ENCODE peak calls at places on chromosome 2, in ten cellular contexts. One of them, this sample, is unnamed.

GRCh38 chr2:215503381-215503780 is 67.5 kb upstream of the FN1 start:
- DNase-seq in CD8-positive, alpha-beta memory T cell: no peak
- DNase-seq in AG08396: no peak
- DNase-seq in lower leg skin: no peak
- DNase-seq in T-cell: no peak
- DNase-seq in GM18507: no peak
- DNase-seq in effector memory CD8-positive, alpha-beta T cell: no peak
- DNase-seq in naive B cell: no peak
- DNase-seq in fibroblast of gingiva: peak; percentile 34
- DNase-seq in fibroblast of the conjunctiva: no peak
- DNase-seq in this sample: no peak

GRCh38 chr2:224222320-224222719 is 179.6 kb downstream of the FAM124B start:
- DNase-seq in CD8-positive, alpha-beta memory T cell: no peak
- DNase-seq in AG08396: no peak
- DNase-seq in lower leg skin: no peak
- DNase-seq in T-cell: no peak
- DNase-seq in GM18507: no peak
- DNase-seq in effector memory CD8-positive, alpha-beta T cell: no peak
- DNase-seq in naive B cell: no peak
- DNase-seq in fibroblast of gingiva: peak; percentile 47
- DNase-seq in fibroblast of the conjunctiva: no peak
- DNase-seq in this sample: no peak

GRCh38 chr2:53907582-53907981 is 47.8 kb upstream of the GPR75 start:
- DNase-seq in CD8-positive, alpha-beta memory T cell: no peak
- DNase-seq in AG08396: no peak
- DNase-seq in lower leg skin: no peak
- DNase-seq in T-cell: no peak
- DNase-seq in GM18507: no peak
- DNase-seq in effector memory CD8-positive, alpha-beta T cell: no peak
- DNase-seq in naive B cell: no peak
- DNase-seq in fibroblast of gingiva: no peak
- DNase-seq in fibroblast of the conjunctiva: no peak
- DNase-seq in this sample: no peak

GRCh38 chr2:236614566-236614965 is 44.9 kb downstream of the ACKR3 start:
- DNase-seq in CD8-positive, alpha-beta memory T cell: no peak
- DNase-seq in AG08396: no peak
- DNase-seq in lower leg skin: no peak
- DNase-seq in T-cell: no peak
- DNase-seq in GM18507: no peak
- DNase-seq in effector memory CD8-positive, alpha-beta T cell: no peak
- DNase-seq in naive B cell: no peak
- DNase-seq in fibroblast of gingiva: no peak
- DNase-seq in fibroblast of the conjunctiva: no peak
- DNase-seq in this sample: no peak

GRCh38 chr2:127569274-127570065 is 34.0 kb downstream of the MYO7B start:
- DNase-seq in CD8-positive, alpha-beta memory T cell: no peak
- DNase-seq in AG08396: peak; percentile 73
- DNase-seq in lower leg skin: peak; percentile 79
- DNase-seq in T-cell: no peak
- DNase-seq in GM18507: no peak
- DNase-seq in effector memory CD8-positive, alpha-beta T cell: no peak
- DNase-seq in naive B cell: no peak
- DNase-seq in fibroblast of gingiva: peak; percentile 83
- DNase-seq in fibroblast of the conjunctiva: peak; percentile 64
- DNase-seq in this sample: no peak

GRCh38 chr2:36482576-36483214 is 115.3 kb downstream of the FEZ2 start:
- DNase-seq in CD8-positive, alpha-beta memory T cell: no peak
- DNase-seq in AG08396: peak; percentile 9
- DNase-seq in lower leg skin: no peak
- DNase-seq in T-cell: no peak
- DNase-seq in GM18507: no peak
- DNase-seq in effector memory CD8-positive, alpha-beta T cell: no peak
- DNase-seq in naive B cell: no peak
- DNase-seq in fibroblast of gingiva: peak; percentile 84
- DNase-seq in fibroblast of the conjunctiva: no peak
- DNase-seq in this sample: no peak

GRCh38 chr2:31523871-31524492 is 56.8 kb downstream of the SRD5A2 start:
- DNase-seq in CD8-positive, alpha-beta memory T cell: peak; percentile 29
- DNase-seq in AG08396: peak; percentile 53
- DNase-seq in lower leg skin: no peak
- DNase-seq in T-cell: peak; percentile 4
- DNase-seq in GM18507: peak; percentile 2
- DNase-seq in effector memory CD8-positive, alpha-beta T cell: peak; percentile 56
- DNase-seq in naive B cell: peak; percentile 38
- DNase-seq in fibroblast of gingiva: peak; percentile 50
- DNase-seq in fibroblast of the conjunctiva: peak; percentile 40
- DNase-seq in this sample: no peak

GRCh38 chr2:31138037-31138962 is at the start of gene GALNT14:
- DNase-seq in CD8-positive, alpha-beta memory T cell: no peak
- DNase-seq in AG08396: peak; percentile 73
- DNase-seq in lower leg skin: no peak
- DNase-seq in T-cell: no peak
- DNase-seq in GM18507: no peak
- DNase-seq in effector memory CD8-positive, alpha-beta T cell: peak; percentile 7
- DNase-seq in naive B cell: peak; percentile 72
- DNase-seq in fibroblast of gingiva: peak; percentile 64
- DNase-seq in fibroblast of the conjunctiva: peak; percentile 8
- DNase-seq in this sample: peak; percentile 56

GRCh38 chr2:120617055-120617454 is 118.6 kb upstream of the GLI2 start:
- DNase-seq in CD8-positive, alpha-beta memory T cell: no peak
- DNase-seq in AG08396: no peak
- DNase-seq in lower leg skin: no peak
- DNase-seq in T-cell: no peak
- DNase-seq in GM18507: no peak
- DNase-seq in effector memory CD8-positive, alpha-beta T cell: no peak
- DNase-seq in naive B cell: no peak
- DNase-seq in fibroblast of gingiva: peak; percentile 86
- DNase-seq in fibroblast of the conjunctiva: no peak
- DNase-seq in this sample: no peak

GRCh38 chr2:241654551-241654950 is 17.1 kb downstream of the ATG4B start:
- DNase-seq in CD8-positive, alpha-beta memory T cell: no peak
- DNase-seq in AG08396: no peak
- DNase-seq in lower leg skin: no peak
- DNase-seq in T-cell: no peak
- DNase-seq in GM18507: no peak
- DNase-seq in effector memory CD8-positive, alpha-beta T cell: no peak
- DNase-seq in naive B cell: no peak
- DNase-seq in fibroblast of gingiva: no peak
- DNase-seq in fibroblast of the conjunctiva: no peak
- DNase-seq in this sample: no peak

GRCh38 chr2:220506466-220506865 is 879.0 kb downstream of the SLC4A3 start:
- DNase-seq in CD8-positive, alpha-beta memory T cell: no peak
- DNase-seq in AG08396: no peak
- DNase-seq in lower leg skin: no peak
- DNase-seq in T-cell: no peak
- DNase-seq in GM18507: no peak
- DNase-seq in effector memory CD8-positive, alpha-beta T cell: no peak
- DNase-seq in naive B cell: no peak
- DNase-seq in fibroblast of gingiva: no peak
- DNase-seq in fibroblast of the conjunctiva: no peak
- DNase-seq in this sample: no peak

GRCh38 chr2:42764901-42765300 is 966 bp upstream of the OXER1 start:
- DNase-seq in CD8-positive, alpha-beta memory T cell: no peak
- DNase-seq in AG08396: no peak
- DNase-seq in lower leg skin: no peak
- DNase-seq in T-cell: no peak
- DNase-seq in GM18507: no peak
- DNase-seq in effector memory CD8-positive, alpha-beta T cell: no peak
- DNase-seq in naive B cell: no peak
- DNase-seq in fibroblast of gingiva: no peak
- DNase-seq in fibroblast of the conjunctiva: no peak
- DNase-seq in this sample: no peak